ENCODE peak calls at places on chromosomes 2 and 18, in seven cellular contexts. K is AG04450, S is HepG2, G is SK-N-SH, N is body of pancreas, Q is thoracic aorta, F is ascending aorta. D is an unnamed sample.

GRCh38 chr18:48990497-48991298 is 39.9 kb upstream of the SMAD7 start:
- DNase-seq in S (peak; percentile 76), Q (peak; percentile 47), K (no peak), G (no peak), N (peak; percentile 20), F (no peak), D (no peak)

GRCh38 chr18:9147440-9148238 is 11.1 kb downstream of the ANKRD12 start:
- DNase-seq in Q (no peak), K (no peak), G (peak; percentile 50), S (peak; percentile 72), N (peak; percentile 60), F (no peak), D (no peak)

GRCh38 chr18:63218472-63218871 is 101.1 kb downstream of the BCL2 start:
- DNase-seq in N (no peak), K (no peak), G (no peak), S (no peak), Q (no peak), F (no peak), D (no peak)

GRCh38 chr2:97712693-97713295 is 582 bp upstream of the ZAP70 start:
- DNase-seq in K (no peak), Q (no peak), S (no peak), G (no peak), N (no peak), F (no peak), D (no peak)

GRCh38 chr2:121340926-121341325 is 55.9 kb upstream of the TFCP2L1 start:
- DNase-seq in F (no peak), Q (no peak), G (no peak), S (no peak), N (no peak), K (no peak), D (no peak)

GRCh38 chr2:101679037-101679726 is 18.3 kb upstream of the MAP4K4 start:
- DNase-seq in F (no peak), Q (no peak), K (peak; percentile 41), S (peak; percentile 80), G (no peak), N (no peak), D (no peak)

GRCh38 chr2:120456867-120457266 is 110.9 kb downstream of the INHBB start:
- DNase-seq in Q (no peak), F (no peak), N (no peak), K (no peak), G (no peak), S (peak; percentile 60), D (no peak)

GRCh38 chr18:44758821-44759624 is 78.3 kb downstream of the SETBP1 start:
- DNase-seq in S (no peak), F (no peak), K (no peak), N (no peak), Q (no peak), G (no peak), D (no peak)

GRCh38 chr2:75540994-75541393 is 19.7 kb downstream of the EVA1A start:
- DNase-seq in K (no peak), Q (no peak), N (no peak), S (no peak), F (no peak), G (no peak), D (no peak)

GRCh38 chr2:237889016-237889415 is 29.6 kb downstream of the RAMP1 start:
- DNase-seq in N (no peak), K (no peak), S (no peak), Q (no peak), F (no peak), G (no peak), D (no peak)

GRCh38 chr2:165369131-165369935 is 100.2 kb upstream of the CSRNP3 start:
- DNase-seq in S (no peak), F (no peak), K (no peak), G (no peak), Q (no peak), N (peak; percentile 65), D (no peak)

GRCh38 chr2:121236101-121236640 is 48.8 kb downstream of the TFCP2L1 start:
- DNase-seq in S (no peak), N (no peak), Q (no peak), F (no peak), K (no peak), G (no peak), D (no peak)

GRCh38 chr2:98467082-98467536 is 22.5 kb downstream of the INPP4A start:
- DNase-seq in N (no peak), Q (no peak), S (no peak), K (no peak), G (no peak), F (no peak), D (no peak)

GRCh38 chr2:207901401-207901800 is 123.9 kb downstream of the PLEKHM3 start:
- DNase-seq in Q (no peak), N (no peak), K (no peak), F (no peak), G (no peak), S (no peak), D (no peak)

GRCh38 chr2:46167406-46167805 is 129.8 kb upstream of the EPAS1 start:
- DNase-seq in N (no peak), G (no peak), F (no peak), K (no peak), S (no peak), Q (no peak), D (no peak)

GRCh38 chr2:147945660-147946059 is 74.9 kb downstream of the ORC4 start:
- DNase-seq in N (no peak), G (no peak), Q (no peak), F (no peak), S (no peak), K (no peak), D (no peak)

GRCh38 chr2:219603784-219604183 is 6.1 kb downstream of the STK11IP start:
- DNase-seq in Q (no peak), S (no peak), F (no peak), G (no peak), N (no peak), K (no peak), D (no peak)

GRCh38 chr18:74499633-74500032 is 3.5 kb downstream of the CNDP2 start:
- DNase-seq in S (no peak), Q (no peak), G (no peak), F (no peak), N (peak; percentile 75), K (no peak), D (no peak)

GRCh38 chr2:42847596-42848151 is 55.3 kb upstream of the HAAO start:
- DNase-seq in S (no peak), G (no peak), Q (no peak), N (no peak), F (no peak), K (no peak), D (no peak)

GRCh38 chr2:39434233-39434897 is 2.7 kb downstream of the MAP4K3 start:
- DNase-seq in G (no peak), F (no peak), S (no peak), Q (no peak), K (no peak), N (no peak), D (no peak)

GRCh38 chr18:59055345-59056032 is 84.2 kb upstream of the SEC11C start:
- DNase-seq in Q (no peak), F (no peak), G (no peak), S (no peak), K (no peak), N (no peak), D (no peak)

GRCh38 chr2:202716953-202717597 is 82.3 kb downstream of the FAM117B start:
- DNase-seq in Q (no peak), K (no peak), S (no peak), G (no peak), N (no peak), F (no peak), D (no peak)

GRCh38 chr2:227890495-227891079 is 19.2 kb downstream of the DAW1 start:
- DNase-seq in F (no peak), N (no peak), G (peak; percentile 32), K (peak; percentile 10), Q (no peak), S (peak; percentile 53), D (no peak)

DNA sequence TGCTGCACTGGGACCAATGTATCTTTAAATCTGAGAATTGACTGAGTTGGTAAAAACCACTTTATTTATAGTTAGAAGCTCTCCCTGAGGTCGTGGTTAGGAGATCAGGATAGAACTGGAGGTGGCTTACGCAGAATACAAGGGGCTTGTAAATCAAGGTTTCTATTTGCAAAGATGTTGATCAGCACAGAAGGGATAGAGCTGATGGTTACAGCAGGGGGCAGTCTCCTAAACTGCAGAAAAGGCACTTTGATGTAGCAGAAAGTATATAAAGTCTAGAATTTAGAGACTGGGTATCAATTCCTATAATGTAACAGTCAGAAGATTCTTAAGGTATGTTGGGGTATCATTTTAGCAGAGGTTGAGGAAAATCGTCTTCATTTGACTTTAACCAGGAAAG is 25.2 kb upstream of the ACVR1 start:
- DNase-seq in Q (no peak), K (no peak), N (no peak), F (no peak), S (no peak), G (no peak), D (no peak)
- TF ChIP-seq CTCF in Q (no peak), K (peak; percentile 31), N (no peak), F (no peak), S (peak; percentile 36), G (peak; percentile 28), D (peak; percentile 19)

DNA sequence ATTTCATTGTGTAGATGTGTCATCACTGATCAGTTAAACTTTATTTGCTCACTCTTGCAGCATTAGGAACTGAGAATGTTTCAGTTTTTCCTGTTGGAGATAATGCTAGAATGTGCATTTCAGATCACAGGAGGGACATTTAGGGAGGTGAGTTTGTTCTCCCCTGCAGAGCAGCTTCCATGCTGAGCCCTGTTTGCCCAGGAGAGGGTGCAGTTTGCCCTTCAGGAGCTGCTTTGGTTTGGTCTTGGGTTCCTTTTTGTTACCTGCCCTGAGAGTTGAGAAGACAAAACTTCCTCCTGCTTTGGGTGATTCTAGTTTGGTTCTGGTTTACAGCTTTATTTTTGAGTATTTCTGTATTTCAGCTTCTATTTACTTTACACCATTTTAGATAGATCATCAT is 49.9 kb downstream of the DGKD start:
- DNase-seq in F (no peak), K (no peak), Q (no peak), N (peak; percentile 32), G (no peak), S (peak; percentile 48), D (no peak)
- TF ChIP-seq CTCF in F (no peak), K (peak; percentile 74), Q (peak; percentile 37), N (peak; percentile 46), G (peak; percentile 72), S (peak; percentile 69), D (peak; percentile 52)

DNA sequence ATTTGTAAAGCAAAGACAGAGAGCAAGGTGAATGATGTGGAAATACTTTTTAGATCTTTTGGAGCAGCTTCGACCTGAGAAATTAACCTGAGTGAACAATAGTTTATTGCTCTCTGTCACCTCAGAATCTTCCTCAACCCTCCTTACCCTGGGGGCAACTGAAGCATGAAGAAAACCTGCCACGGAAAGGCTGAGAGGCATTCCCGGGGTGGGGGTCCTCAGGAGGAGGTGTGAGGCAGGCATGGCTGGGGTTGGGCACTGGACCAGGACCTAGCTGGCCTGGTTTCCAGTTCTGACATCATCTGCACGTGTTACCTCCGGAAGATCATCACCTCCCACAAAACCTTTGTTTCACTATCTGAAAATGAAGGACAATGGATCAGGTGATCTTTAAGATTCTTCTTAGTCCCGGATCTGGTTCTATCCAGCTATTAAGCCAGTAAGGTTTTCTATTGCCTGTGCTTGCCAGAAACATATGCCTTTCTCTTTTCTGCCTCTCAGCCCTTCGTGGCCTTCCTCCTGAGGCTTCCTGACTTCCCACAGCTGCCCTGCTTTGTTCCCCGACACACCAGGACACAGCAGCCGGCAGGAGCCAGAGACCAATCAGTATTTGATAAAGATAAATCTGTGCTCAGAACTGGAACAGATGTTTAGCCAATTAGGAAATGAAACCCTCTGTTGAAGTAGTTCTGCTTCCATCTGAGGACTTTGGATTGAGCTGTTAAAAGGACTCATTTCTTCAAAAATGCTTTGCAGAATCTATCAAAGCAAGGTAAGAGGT is 232.5 kb downstream of the TDRD15 start:
- DNase-seq in S (no peak), F (no peak), Q (no peak), N (no peak), K (no peak), G (peak; percentile 77), D (no peak)
- TF ChIP-seq CTCF in S (no peak), F (no peak), Q (no peak), N (no peak), K (no peak), G (no peak), D (no peak)

GRCh38 chr2:116810071-116810470 is 1004.4 kb upstream of the DDX18 start:
- DNase-seq in F (no peak), Q (no peak), N (no peak), S (no peak), G (no peak), K (no peak), D (no peak)
- TF ChIP-seq CTCF in F (no peak), Q (no peak), N (no peak), S (no peak), G (no peak), K (no peak), D (no peak)

D was measured in neural crest cell.